ENCODE peak calls at places on chromosomes 4 and X, in six cellular contexts. U, S, I, B, M and Z are unnamed samples.

GRCh38 chrX:41009816-41010187 is 75.4 kb upstream of the USP9X start:
- DNase-seq in U (no peak), S (no peak), I (no peak), B (no peak), M (no peak), Z (no peak)

GRCh38 chrX:148681605-148682004 is 181.2 kb downstream of the AFF2 start:
- DNase-seq in U (no peak), S (no peak), I (peak), B (no peak), M (no peak), Z (no peak)

GRCh38 chr4:175127314-175127713 is 209.2 kb downstream of the ADAM29 start:
- DNase-seq in U (no peak), S (no peak), I (peak), B (no peak), M (no peak), Z (no peak)

GRCh38 chr4:48739560-48740019 is 40.5 kb downstream of the FRYL start:
- DNase-seq in U (no peak), S (no peak), I (no peak), B (no peak), M (no peak), Z (no peak)

GRCh38 chrX:39667191-39667590 is 430.6 kb downstream of the BCOR start:
- DNase-seq in U (no peak), S (no peak), I (no peak), B (no peak), M (no peak), Z (no peak)

GRCh38 chr4:17132226-17132625 is 233.8 kb upstream of the LDB2 start:
- DNase-seq in U (no peak), S (no peak), I (no peak), B (no peak), M (no peak), Z (no peak)

GRCh38 chr4:25861422-25861926 is 1.3 kb downstream of the SEL1L3 start:
- DNase-seq in U (no peak), S (no peak), I (peak), B (no peak), M (no peak), Z (peak)

GRCh38 chrX:116009871-116010710 is 160.5 kb upstream of the AGTR2 start:
- DNase-seq in U (no peak), S (no peak), I (no peak), B (no peak), M (no peak), Z (no peak)

GRCh38 chrX:53654378-53654777 is 32.1 kb downstream of the HUWE1 start:
- DNase-seq in U (no peak), S (no peak), I (peak), B (no peak), M (no peak), Z (no peak)

GRCh38 chr4:138916763-138917162 is 98.8 kb upstream of the NOCT start:
- DNase-seq in U (no peak), S (no peak), I (no peak), B (no peak), M (no peak), Z (no peak)

GRCh38 chr4:185307136-185307950 is 88.4 kb downstream of the LRP2BP start:
- DNase-seq in U (no peak), S (no peak), I (peak), B (no peak), M (no peak), Z (no peak)

GRCh38 chrX:135185795-135186443 is 14.7 kb upstream of the CT55 start:
- DNase-seq in U (peak), S (peak), I (peak), B (peak), M (peak), Z (peak)

GRCh38 chr4:2867758-2868491 is 24.3 kb downstream of the ADD1 start:
- DNase-seq in U (peak), S (no peak), I (peak), B (no peak), M (no peak), Z (peak)

GRCh38 chrX:49171752-49172279 is at the start of gene PLP2:
- DNase-seq in U (peak), S (no peak), I (peak), B (peak), M (peak), Z (peak)

GRCh38 chrX:136646602-136647239 is 1.2 kb upstream of the CD40LG start:
- DNase-seq in U (no peak), S (no peak), I (no peak), B (no peak), M (peak), Z (no peak)

GRCh38 chr4:139975830-139976272 is 178.1 kb downstream of the MAML3 start:
- DNase-seq in U (peak), S (no peak), I (peak), B (no peak), M (no peak), Z (peak)

GRCh38 chr4:135319685-135320084 is 1118.1 kb upstream of the PABPC4L start:
- DNase-seq in U (no peak), S (no peak), I (peak), B (no peak), M (no peak), Z (no peak)

GRCh38 chr4:48669086-48669485 is 111.0 kb downstream of the FRYL start:
- DNase-seq in U (no peak), S (no peak), I (no peak), B (no peak), M (no peak), Z (no peak)

GRCh38 chr4:70670332-70671014 is 4.2 kb upstream of the JCHAIN start:
- DNase-seq in U (peak), S (no peak), I (no peak), B (no peak), M (no peak), Z (no peak)

GRCh38 chr4:172578712-172579111 is 589.9 kb upstream of the GALNT7 start:
- DNase-seq in U (no peak), S (no peak), I (peak), B (no peak), M (no peak), Z (no peak)

GRCh38 chr4:87574996-87575395 is 33.3 kb upstream of the DSPP start:
- DNase-seq in U (no peak), S (no peak), I (peak), B (no peak), M (no peak), Z (no peak)

GRCh38 chr4:105145059-105145912 is 1.4 kb upstream of the TET2 start:
- DNase-seq in U (no peak), S (no peak), I (peak), B (no peak), M (no peak), Z (no peak)

GRCh38 chr4:153342751-153343552 is 1.5 kb upstream of the MND1 start:
- DNase-seq in U (no peak), S (no peak), I (no peak), B (no peak), M (no peak), Z (no peak)